ENCODE peak calls at places on chromosome 18, in five cellular contexts. One of them, this sample, is unnamed.

GRCh38 chr18:3898866-3899613 is 449.1 kb downstream of the TGIF1 start:
- DNase-seq in DMS 273 treated with DMSO at 0.1 percent for 48 hours: no peak
- DNase-seq in smooth muscle cell of the brain vasculature: no peak
- DNase-seq in Ammon's horn: no peak
- DNase-seq in A172: no peak
- DNase-seq in this sample: no peak

GRCh38 chr18:8889479-8889878 is 184.1 kb downstream of the MTCL1 start:
- DNase-seq in DMS 273 treated with DMSO at 0.1 percent for 48 hours: no peak
- DNase-seq in smooth muscle cell of the brain vasculature: no peak
- DNase-seq in Ammon's horn: no peak
- DNase-seq in A172: peak
- DNase-seq in this sample: no peak

GRCh38 chr18:58960946-58961722 is 96.5 kb downstream of the ZNF532 start:
- DNase-seq in DMS 273 treated with DMSO at 0.1 percent for 48 hours: no peak
- DNase-seq in smooth muscle cell of the brain vasculature: no peak
- DNase-seq in Ammon's horn: no peak
- DNase-seq in A172: no peak
- DNase-seq in this sample: no peak

GRCh38 chr18:73199151-73199550 is 331.4 kb upstream of the NETO1 start:
- DNase-seq in DMS 273 treated with DMSO at 0.1 percent for 48 hours: no peak
- DNase-seq in smooth muscle cell of the brain vasculature: no peak
- DNase-seq in Ammon's horn: no peak
- DNase-seq in A172: no peak
- DNase-seq in this sample: no peak

GRCh38 chr18:10460414-10461018 is 6.1 kb downstream of the APCDD1 start:
- DNase-seq in DMS 273 treated with DMSO at 0.1 percent for 48 hours: no peak
- DNase-seq in smooth muscle cell of the brain vasculature: no peak
- DNase-seq in Ammon's horn: no peak
- DNase-seq in A172: no peak
- DNase-seq in this sample: no peak

GRCh38 chr18:78939105-78939504 is 40.5 kb upstream of the SALL3 start:
- DNase-seq in DMS 273 treated with DMSO at 0.1 percent for 48 hours: no peak
- DNase-seq in smooth muscle cell of the brain vasculature: no peak
- DNase-seq in Ammon's horn: no peak
- DNase-seq in A172: peak
- DNase-seq in this sample: no peak

GRCh38 chr18:4125246-4125938 is 329.7 kb downstream of the DLGAP1 start:
- DNase-seq in DMS 273 treated with DMSO at 0.1 percent for 48 hours: peak
- DNase-seq in smooth muscle cell of the brain vasculature: no peak
- DNase-seq in Ammon's horn: peak
- DNase-seq in A172: no peak
- DNase-seq in this sample: peak

GRCh38 chr18:63454497-63454896 is 22.3 kb upstream of the SERPINB5 start:
- DNase-seq in DMS 273 treated with DMSO at 0.1 percent for 48 hours: no peak
- DNase-seq in smooth muscle cell of the brain vasculature: no peak
- DNase-seq in Ammon's horn: no peak
- DNase-seq in A172: peak
- DNase-seq in this sample: no peak

GRCh38 chr18:69217271-69217670 is 183.4 kb upstream of the DOK6 start:
- DNase-seq in DMS 273 treated with DMSO at 0.1 percent for 48 hours: peak
- DNase-seq in smooth muscle cell of the brain vasculature: no peak
- DNase-seq in Ammon's horn: no peak
- DNase-seq in A172: no peak
- DNase-seq in this sample: no peak

GRCh38 chr18:32470713-32471633 is at the start of gene GAREM1:
- DNase-seq in DMS 273 treated with DMSO at 0.1 percent for 48 hours: peak
- DNase-seq in smooth muscle cell of the brain vasculature: peak
- DNase-seq in Ammon's horn: peak
- DNase-seq in A172: peak
- DNase-seq in this sample: peak

GRCh38 chr18:67854340-67854739 is 337.8 kb upstream of the DSEL start:
- DNase-seq in DMS 273 treated with DMSO at 0.1 percent for 48 hours: no peak
- DNase-seq in smooth muscle cell of the brain vasculature: no peak
- DNase-seq in Ammon's horn: no peak
- DNase-seq in A172: no peak
- DNase-seq in this sample: no peak

GRCh38 chr18:79547413-79548076 is 132.1 kb upstream of the CTDP1 start:
- DNase-seq in DMS 273 treated with DMSO at 0.1 percent for 48 hours: no peak
- DNase-seq in smooth muscle cell of the brain vasculature: no peak
- DNase-seq in Ammon's horn: no peak
- DNase-seq in A172: no peak
- DNase-seq in this sample: peak

GRCh38 chr18:78726326-78727056 is 253.1 kb upstream of the SALL3 start:
- DNase-seq in DMS 273 treated with DMSO at 0.1 percent for 48 hours: no peak
- DNase-seq in smooth muscle cell of the brain vasculature: no peak
- DNase-seq in Ammon's horn: no peak
- DNase-seq in A172: no peak
- DNase-seq in this sample: peak

GRCh38 chr18:42520074-42520473 is 565.0 kb downstream of the PIK3C3 start:
- DNase-seq in DMS 273 treated with DMSO at 0.1 percent for 48 hours: no peak
- DNase-seq in smooth muscle cell of the brain vasculature: no peak
- DNase-seq in Ammon's horn: no peak
- DNase-seq in A172: no peak
- DNase-seq in this sample: no peak

GRCh38 chr18:8283901-8284585 is 325.2 kb upstream of the RAB12 start:
- DNase-seq in DMS 273 treated with DMSO at 0.1 percent for 48 hours: no peak
- DNase-seq in smooth muscle cell of the brain vasculature: peak
- DNase-seq in Ammon's horn: no peak
- DNase-seq in A172: peak
- DNase-seq in this sample: no peak

GRCh38 chr18:63848159-63848558 is 39.3 kb upstream of the SERPINB2 start:
- DNase-seq in DMS 273 treated with DMSO at 0.1 percent for 48 hours: no peak
- DNase-seq in smooth muscle cell of the brain vasculature: peak
- DNase-seq in Ammon's horn: peak
- DNase-seq in A172: peak
- DNase-seq in this sample: no peak

GRCh38 chr18:812123-812672 is at the start of gene YES1:
- DNase-seq in DMS 273 treated with DMSO at 0.1 percent for 48 hours: peak
- DNase-seq in smooth muscle cell of the brain vasculature: peak
- DNase-seq in Ammon's horn: peak
- DNase-seq in A172: peak
- DNase-seq in this sample: peak

GRCh38 chr18:41436772-41437171 is 518.3 kb upstream of the PIK3C3 start:
- DNase-seq in DMS 273 treated with DMSO at 0.1 percent for 48 hours: no peak
- DNase-seq in smooth muscle cell of the brain vasculature: no peak
- DNase-seq in Ammon's horn: no peak
- DNase-seq in A172: peak
- DNase-seq in this sample: no peak

GRCh38 chr18:48975221-48975816 is 24.6 kb upstream of the SMAD7 start:
- DNase-seq in DMS 273 treated with DMSO at 0.1 percent for 48 hours: no peak
- DNase-seq in smooth muscle cell of the brain vasculature: no peak
- DNase-seq in Ammon's horn: no peak
- DNase-seq in A172: no peak
- DNase-seq in this sample: no peak

This sample was measured in posterior vena cava.